ENCODE peak calls at places on chromosome X, in eight cellular contexts. B, M, L, U, K, D, H and Q are unnamed samples.
A peak's percentile ranks its signal among the peaks of the same experiment; 100 is the strongest.

GRCh38 chrX:104347860-104348259 is 93.1 kb upstream of the ESX1 start:
- DNase-seq in B (no peak), M (no peak), L (no peak), U (no peak), K (peak; percentile 74), D (no peak), H (no peak), Q (no peak)

GRCh38 chrX:74557378-74557777 is 57.0 kb downstream of the RLIM start:
- DNase-seq in B (no peak), M (no peak), L (no peak), U (no peak), K (no peak), D (no peak), H (no peak), Q (no peak)

GRCh38 chrX:19625612-19626011 is 110.3 kb upstream of the MAP3K15 start:
- DNase-seq in B (no peak), M (peak; percentile 8), L (no peak), U (no peak), K (peak; percentile 9), D (no peak), H (no peak), Q (no peak)

GRCh38 chrX:13476384-13476783 is 93.0 kb upstream of the EGFL6 start:
- DNase-seq in B (no peak), M (no peak), L (peak; percentile 86), U (no peak), K (no peak), D (no peak), H (no peak), Q (no peak)

GRCh38 chrX:40912166-40912565 is 173.1 kb upstream of the USP9X start:
- DNase-seq in B (no peak), M (no peak), L (no peak), U (no peak), K (no peak), D (no peak), H (no peak), Q (no peak)

GRCh38 chrX:132710756-132711155 is 221.9 kb upstream of the MBNL3 start:
- DNase-seq in B (no peak), M (no peak), L (no peak), U (no peak), K (no peak), D (no peak), H (no peak), Q (no peak)

GRCh38 chrX:134713618-134714107 is 55.4 kb upstream of the PLAC1 start:
- DNase-seq in B (no peak), M (no peak), L (no peak), U (no peak), K (no peak), D (no peak), H (no peak), Q (no peak)

GRCh38 chrX:73758253-73758652 is 195.3 kb downstream of the CHIC1 start:
- DNase-seq in B (no peak), M (no peak), L (no peak), U (no peak), K (no peak), D (no peak), H (peak; percentile 8), Q (no peak)

GRCh38 chrX:69158166-69159040 is 6.8 kb downstream of the PJA1 start:
- DNase-seq in B (peak; percentile 66), M (peak; percentile 53), L (peak; percentile 69), U (peak; percentile 68), K (peak; percentile 80), D (no peak), H (no peak), Q (no peak)

GRCh38 chrX:19040373-19040772 is 56.5 kb upstream of the PHKA2 start:
- DNase-seq in B (no peak), M (no peak), L (no peak), U (no peak), K (peak; percentile 4), D (no peak), H (no peak), Q (no peak)

GRCh38 chrX:100600769-100601168 is 16.0 kb downstream of the TNMD start:
- DNase-seq in B (no peak), M (no peak), L (no peak), U (no peak), K (no peak), D (no peak), H (no peak), Q (no peak)

GRCh38 chrX:39814391-39814790 is 283.4 kb downstream of the BCOR start:
- DNase-seq in B (no peak), M (peak; percentile 61), L (peak; percentile 52), U (no peak), K (peak; percentile 51), D (no peak), H (no peak), Q (no peak)

GRCh38 chrX:40176256-40176978 is 78.7 kb upstream of the BCOR start:
- DNase-seq in B (peak; percentile 81), M (peak; percentile 89), L (peak; percentile 57), U (peak; percentile 65), K (no peak), D (no peak), H (no peak), Q (no peak)

GRCh38 chrX:1595711-1596060 is 4.3 kb downstream of the AKAP17A start:
- DNase-seq in B (no peak), M (no peak), L (no peak), U (no peak), K (no peak), D (no peak), H (no peak), Q (no peak)

GRCh38 chrX:119190251-119190651 is 45.8 kb upstream of the PGRMC1 start:
- DNase-seq in B (no peak), M (no peak), L (no peak), U (no peak), K (peak; percentile 40), D (no peak), H (no peak), Q (no peak)

GRCh38 chrX:133444952-133445831 is 29.9 kb upstream of the GPC4 start:
- DNase-seq in B (peak; percentile 30), M (peak; percentile 3), L (no peak), U (peak; percentile 31), K (peak; percentile 6), D (no peak), H (no peak), Q (no peak)

GRCh38 chrX:11108253-11108941 is 2.7 kb upstream of the HCCS start:
- DNase-seq in B (no peak), M (no peak), L (no peak), U (no peak), K (no peak), D (no peak), H (no peak), Q (no peak)

GRCh38 chrX:23118890-23119527 is 119.2 kb downstream of the DDX53 start:
- DNase-seq in B (no peak), M (no peak), L (no peak), U (no peak), K (no peak), D (no peak), H (no peak), Q (no peak)

GRCh38 chrX:107470971-107471370 is 21.5 kb downstream of the FRMPD3 start:
- DNase-seq in B (peak; percentile 36), M (no peak), L (no peak), U (no peak), K (no peak), D (no peak), H (no peak), Q (no peak)

GRCh38 chrX:56947695-56948094 is 47.6 kb downstream of the SPIN3 start:
- DNase-seq in B (no peak), M (no peak), L (no peak), U (no peak), K (peak; percentile 11), D (no peak), H (no peak), Q (no peak)

GRCh38 chrX:19177710-19178109 is 55.4 kb upstream of the ADGRG2 start:
- DNase-seq in B (no peak), M (no peak), L (no peak), U (no peak), K (no peak), D (no peak), H (no peak), Q (no peak)

GRCh38 chrX:17869580-17869979 is 8.5 kb upstream of the RAI2 start:
- DNase-seq in B (no peak), M (no peak), L (no peak), U (no peak), K (no peak), D (no peak), H (no peak), Q (no peak)

GRCh38 chrX:87236836-87237235 is 280.8 kb upstream of the KLHL4 start:
- DNase-seq in B (no peak), M (no peak), L (no peak), U (no peak), K (no peak), D (no peak), H (no peak), Q (no peak)
- H3K4me3 ChIP-seq in B (no peak overlapping the region), M (no peak overlapping the region), L (no peak overlapping the region), U (no peak overlapping the region), K (no peak overlapping the region), D (no peak overlapping the region), H (no peak overlapping the region), Q (no peak overlapping the region)

DNA sequence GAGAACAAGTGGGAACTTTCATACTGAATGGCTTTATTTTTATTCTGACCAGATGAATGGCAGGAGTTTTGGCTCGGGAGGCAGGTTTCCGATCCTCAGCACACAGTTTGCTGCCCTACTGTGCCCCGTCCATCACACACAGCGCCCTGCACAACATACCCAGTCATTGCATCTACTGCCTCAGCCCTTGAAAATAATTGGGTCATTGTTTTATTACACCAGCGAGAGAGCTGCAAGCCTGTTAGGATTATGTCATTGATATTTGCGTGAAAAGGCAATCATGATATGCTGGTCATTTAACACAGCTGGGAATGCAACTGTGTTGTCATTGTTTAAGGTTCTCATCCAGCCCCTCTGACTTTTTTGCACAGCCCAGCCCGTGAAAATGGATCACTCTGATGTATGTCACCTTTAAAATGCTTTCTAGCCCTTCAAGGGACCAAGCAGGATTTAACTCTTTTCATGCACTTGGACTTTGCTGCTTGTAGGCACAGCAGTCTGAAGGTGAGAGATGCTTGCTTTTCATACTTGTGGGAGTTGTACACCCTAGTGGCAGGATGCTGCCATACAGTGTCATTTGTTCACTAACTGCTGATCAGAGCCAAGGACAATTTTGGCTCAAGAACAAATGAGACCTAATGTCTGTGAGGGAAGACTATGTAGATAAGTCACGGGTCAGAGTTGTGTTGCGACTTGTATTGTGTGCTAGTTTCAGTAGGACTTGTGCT is 62.3 kb downstream of the RTL9 start:
- DNase-seq in B (no peak), M (peak; percentile 22), L (no peak), U (no peak), K (peak; percentile 31), D (no peak), H (no peak), Q (no peak)
- TF ChIP-seq CTCF in B (no peak), M (peak; percentile 34), L (peak; percentile 31), U (no peak), K (peak; percentile 31), D (peak; percentile 12), H (peak; percentile 39), Q (peak; percentile 37)

GRCh38 chrX:24147165-24147564 is 2.4 kb upstream of the ZFX start:
- DNase-seq in B (no peak), M (no peak), L (no peak), U (no peak), K (no peak), D (no peak), H (no peak), Q (no peak)
- H3K4me3 ChIP-seq in B (no peak overlapping the region), M (no peak overlapping the region), L (no peak overlapping the region), U (no peak overlapping the region), K (no peak overlapping the region), D (no peak overlapping the region), H (no peak overlapping the region), Q (no peak overlapping the region)

DNA sequence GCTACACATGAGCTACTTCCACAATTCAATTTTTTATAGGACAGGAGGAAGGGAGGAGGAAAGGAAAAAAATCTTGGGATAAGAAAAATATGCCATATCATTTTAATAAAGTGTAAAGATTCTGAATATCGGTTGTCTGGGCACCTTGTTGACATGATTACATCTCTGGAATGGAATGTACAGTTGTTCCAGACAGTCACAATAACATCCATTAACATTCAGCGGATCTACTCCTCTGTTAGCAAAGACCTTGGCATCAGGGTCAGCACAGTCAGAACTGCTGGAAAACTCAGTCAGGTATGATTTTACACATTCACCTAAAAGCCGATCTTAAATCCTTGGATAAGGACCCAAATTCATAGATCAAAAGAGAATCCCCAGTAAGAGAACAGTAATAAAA is 85.4 kb upstream of the ARMCX2 start:
- DNase-seq in B (no peak), M (no peak), L (no peak), U (no peak), K (no peak), D (no peak), H (no peak), Q (no peak)
- TF ChIP-seq CTCF in B (no peak), M (no peak), L (no peak), U (no peak), K (no peak), D (no peak), H (no peak), Q (no peak)